ENCODE peak calls at places on chromosomes 12 and 14, in five cellular contexts. C is fibroblast of mammary gland; Z is T-helper 9 cell; N is AG09309; R is stimulated activated CD8-positive, alpha-beta memory T cell treated with anti-CD3 and anti-CD28 coated beads, Interleukin-15, amount 100 ng/mL, for 1 hour. T is an unnamed sample.

GRCh38 chr12:6620137-6620884 is 13.1 kb upstream of the CHD4 start:
- DNase-seq in C (peak), Z (peak), N (no peak), R (no peak), T (no peak)

GRCh38 chr12:111980598-111980997 is 32.4 kb downstream of the TMEM116 start:
- DNase-seq in C (no peak), Z (no peak), N (no peak), R (no peak), T (no peak)

GRCh38 chr14:64641760-64642159 is 62.5 kb upstream of the PLEKHG3 start:
- DNase-seq in C (no peak), Z (no peak), N (no peak), R (no peak), T (no peak)

GRCh38 chr14:99612065-99612736 is 8.2 kb upstream of the CCDC85C start:
- DNase-seq in C (no peak), Z (no peak), N (no peak), R (no peak), T (no peak)

GRCh38 chr12:49974231-49974675 is 1.5 kb downstream of the AQP6 start:
- DNase-seq in C (peak), Z (no peak), N (no peak), R (no peak), T (no peak)

GRCh38 chr12:13588574-13588973 is 392.0 kb downstream of the EMP1 start:
- DNase-seq in C (no peak), Z (no peak), N (no peak), R (no peak), T (no peak)

GRCh38 chr14:100789460-100790417 is 36.2 kb upstream of the MEG3 start:
- DNase-seq in C (no peak), Z (no peak), N (no peak), R (no peak), T (no peak)

GRCh38 chr12:32390572-32391219 is 8.7 kb upstream of the FGD4 start:
- DNase-seq in C (peak), Z (no peak), N (no peak), R (no peak), T (no peak)

GRCh38 chr14:33934043-33934750 is 16.7 kb downstream of the EGLN3 start:
- DNase-seq in C (no peak), Z (no peak), N (no peak), R (no peak), T (no peak)

GRCh38 chr14:100576091-100577085 is 10.8 kb downstream of the BEGAIN start:
- DNase-seq in C (no peak), Z (no peak), N (no peak), R (no peak), T (no peak)

GRCh38 chr12:58967551-58967950 is 47.2 kb upstream of the LRIG3 start:
- DNase-seq in C (peak), Z (no peak), N (no peak), R (no peak), T (no peak)

GRCh38 chr14:99821519-99822165 is 28.4 kb downstream of the EML1 start:
- DNase-seq in C (peak), Z (no peak), N (peak), R (no peak), T (peak)

GRCh38 chr14:74571901-74572828 is 39.9 kb downstream of the LTBP2 start:
- DNase-seq in C (peak), Z (no peak), N (peak), R (no peak), T (peak)

GRCh38 chr12:32051511-32052299 is 54.9 kb upstream of the BICD1 start:
- DNase-seq in C (peak), Z (no peak), N (peak), R (no peak), T (peak)

GRCh38 chr12:6871052-6871957 is 1.8 kb downstream of the SPSB2 start:
- DNase-seq in C (no peak), Z (no peak), N (no peak), R (no peak), T (no peak)

T was measured in GM04503.